ENCODE peak calls at places on chromosomes 4 and X, in five cellular contexts. One of them, this sample, is unnamed.

GRCh38 chrX:17597836-17598434 is 139.4 kb upstream of the SCML1 start:
- DNase-seq in GM04504: no peak
- DNase-seq in kidney glomerular epithelial cell: no peak
- DNase-seq in ureter: peak
- DNase-seq in non-pigmented ciliary epithelial cell: no peak
- DNase-seq in this sample: no peak

GRCh38 chr4:57905965-57906364 is 795.8 kb upstream of the IGFBP7 start:
- DNase-seq in GM04504: no peak
- DNase-seq in kidney glomerular epithelial cell: peak
- DNase-seq in ureter: no peak
- DNase-seq in non-pigmented ciliary epithelial cell: no peak
- DNase-seq in this sample: no peak

GRCh38 chrX:3990569-3990968 is 277.1 kb upstream of the PRKX start:
- DNase-seq in GM04504: no peak
- DNase-seq in kidney glomerular epithelial cell: no peak
- DNase-seq in ureter: no peak
- DNase-seq in non-pigmented ciliary epithelial cell: no peak
- DNase-seq in this sample: no peak

GRCh38 chr4:150080335-150080734 is 2.1 kb downstream of the DCLK2 start:
- DNase-seq in GM04504: no peak
- DNase-seq in kidney glomerular epithelial cell: no peak
- DNase-seq in ureter: no peak
- DNase-seq in non-pigmented ciliary epithelial cell: no peak
- DNase-seq in this sample: no peak

GRCh38 chr4:106058919-106059318 is 163.6 kb downstream of the NPNT start:
- DNase-seq in GM04504: no peak
- DNase-seq in kidney glomerular epithelial cell: no peak
- DNase-seq in ureter: no peak
- DNase-seq in non-pigmented ciliary epithelial cell: no peak
- DNase-seq in this sample: no peak

GRCh38 chrX:115112411-115112810 is 76.8 kb upstream of the RBMXL3 start:
- DNase-seq in GM04504: no peak
- DNase-seq in kidney glomerular epithelial cell: no peak
- DNase-seq in ureter: no peak
- DNase-seq in non-pigmented ciliary epithelial cell: no peak
- DNase-seq in this sample: no peak

GRCh38 chr4:179867300-179867878 is 2375.8 kb upstream of the TENM3 start:
- DNase-seq in GM04504: no peak
- DNase-seq in kidney glomerular epithelial cell: peak
- DNase-seq in ureter: peak
- DNase-seq in non-pigmented ciliary epithelial cell: no peak
- DNase-seq in this sample: peak

GRCh38 chrX:103573205-103573604 is 12.1 kb upstream of the TCEAL4 start:
- DNase-seq in GM04504: no peak
- DNase-seq in kidney glomerular epithelial cell: no peak
- DNase-seq in ureter: no peak
- DNase-seq in non-pigmented ciliary epithelial cell: no peak
- DNase-seq in this sample: no peak

GRCh38 chr4:10007772-10008171 is 13.5 kb downstream of the SLC2A9 start:
- DNase-seq in GM04504: no peak
- DNase-seq in kidney glomerular epithelial cell: no peak
- DNase-seq in ureter: no peak
- DNase-seq in non-pigmented ciliary epithelial cell: no peak
- DNase-seq in this sample: no peak

GRCh38 chrX:50071507-50071906 is 129.3 kb downstream of the AKAP4 start:
- DNase-seq in GM04504: no peak
- DNase-seq in kidney glomerular epithelial cell: no peak
- DNase-seq in ureter: no peak
- DNase-seq in non-pigmented ciliary epithelial cell: no peak
- DNase-seq in this sample: no peak

GRCh38 chr4:6225469-6225868 is 25.1 kb upstream of the JAKMIP1 start:
- DNase-seq in GM04504: no peak
- DNase-seq in kidney glomerular epithelial cell: no peak
- DNase-seq in ureter: no peak
- DNase-seq in non-pigmented ciliary epithelial cell: no peak
- DNase-seq in this sample: no peak

GRCh38 chr4:80086296-80086695 is 13.3 kb upstream of the ANTXR2 start:
- DNase-seq in GM04504: no peak
- DNase-seq in kidney glomerular epithelial cell: no peak
- DNase-seq in ureter: no peak
- DNase-seq in non-pigmented ciliary epithelial cell: no peak
- DNase-seq in this sample: no peak

GRCh38 chr4:39970559-39971270 is 7.0 kb downstream of the PDS5A start:
- DNase-seq in GM04504: no peak
- DNase-seq in kidney glomerular epithelial cell: peak
- DNase-seq in ureter: no peak
- DNase-seq in non-pigmented ciliary epithelial cell: no peak
- DNase-seq in this sample: no peak

GRCh38 chr4:177964061-177964460 is 521.8 kb upstream of the AGA start:
- DNase-seq in GM04504: peak
- DNase-seq in kidney glomerular epithelial cell: no peak
- DNase-seq in ureter: no peak
- DNase-seq in non-pigmented ciliary epithelial cell: no peak
- DNase-seq in this sample: no peak

GRCh38 chrX:38880460-38880859 is 79.2 kb downstream of the MID1IP1 start:
- DNase-seq in GM04504: no peak
- DNase-seq in kidney glomerular epithelial cell: no peak
- DNase-seq in ureter: no peak
- DNase-seq in non-pigmented ciliary epithelial cell: no peak
- DNase-seq in this sample: no peak

GRCh38 chr4:157421365-157421764 is 200.8 kb downstream of the GRIA2 start:
- DNase-seq in GM04504: no peak
- DNase-seq in kidney glomerular epithelial cell: peak
- DNase-seq in ureter: no peak
- DNase-seq in non-pigmented ciliary epithelial cell: no peak
- DNase-seq in this sample: no peak

GRCh38 chr4:87516683-87517082 is 12.5 kb downstream of the SPARCL1 start:
- DNase-seq in GM04504: no peak
- DNase-seq in kidney glomerular epithelial cell: no peak
- DNase-seq in ureter: no peak
- DNase-seq in non-pigmented ciliary epithelial cell: no peak
- DNase-seq in this sample: no peak

GRCh38 chr4:82360298-82361177 is 13.3 kb downstream of the HNRNPD start:
- DNase-seq in GM04504: no peak
- DNase-seq in kidney glomerular epithelial cell: peak
- DNase-seq in ureter: no peak
- DNase-seq in non-pigmented ciliary epithelial cell: no peak
- DNase-seq in this sample: no peak

GRCh38 chr4:3822230-3822947 is 56.2 kb downstream of the ADRA2C start:
- DNase-seq in GM04504: no peak
- DNase-seq in kidney glomerular epithelial cell: no peak
- DNase-seq in ureter: no peak
- DNase-seq in non-pigmented ciliary epithelial cell: no peak
- DNase-seq in this sample: no peak

GRCh38 chrX:118802857-118803256 is 20.8 kb upstream of the ZCCHC12 start:
- DNase-seq in GM04504: no peak
- DNase-seq in kidney glomerular epithelial cell: no peak
- DNase-seq in ureter: no peak
- DNase-seq in non-pigmented ciliary epithelial cell: no peak
- DNase-seq in this sample: no peak

GRCh38 chrX:100994352-100995281 is 25.1 kb downstream of the ARL13A start:
- DNase-seq in GM04504: peak
- DNase-seq in kidney glomerular epithelial cell: peak
- DNase-seq in ureter: no peak
- DNase-seq in non-pigmented ciliary epithelial cell: no peak
- DNase-seq in this sample: peak

GRCh38 chr4:6245246-6246169 is 24.1 kb upstream of the WFS1 start:
- DNase-seq in GM04504: no peak
- DNase-seq in kidney glomerular epithelial cell: no peak
- DNase-seq in ureter: no peak
- DNase-seq in non-pigmented ciliary epithelial cell: no peak
- DNase-seq in this sample: no peak

GRCh38 chr4:118036336-118036735 is 2.0 kb downstream of the NDST3 start:
- DNase-seq in GM04504: no peak
- DNase-seq in kidney glomerular epithelial cell: no peak
- DNase-seq in ureter: no peak
- DNase-seq in non-pigmented ciliary epithelial cell: no peak
- DNase-seq in this sample: no peak

GRCh38 chr4:89305028-89305427 is 2.6 kb downstream of the GPRIN3 start:
- DNase-seq in GM04504: no peak
- DNase-seq in kidney glomerular epithelial cell: no peak
- DNase-seq in ureter: no peak
- DNase-seq in non-pigmented ciliary epithelial cell: no peak
- DNase-seq in this sample: no peak

GRCh38 chr4:140757220-140757607 is 1.0 kb upstream of the TBC1D9 start:
- DNase-seq in GM04504: no peak
- DNase-seq in kidney glomerular epithelial cell: no peak
- DNase-seq in ureter: no peak
- DNase-seq in non-pigmented ciliary epithelial cell: no peak
- DNase-seq in this sample: no peak

GRCh38 chr4:71941001-71941400 is 90.8 kb upstream of the NPFFR2 start:
- DNase-seq in GM04504: peak
- DNase-seq in kidney glomerular epithelial cell: no peak
- DNase-seq in ureter: no peak
- DNase-seq in non-pigmented ciliary epithelial cell: no peak
- DNase-seq in this sample: no peak

GRCh38 chr4:97593248-97593647 is 550.0 kb downstream of the STPG2 start:
- DNase-seq in GM04504: no peak
- DNase-seq in kidney glomerular epithelial cell: no peak
- DNase-seq in ureter: no peak
- DNase-seq in non-pigmented ciliary epithelial cell: no peak
- DNase-seq in this sample: no peak

GRCh38 chr4:128347930-128348660 is 60.5 kb upstream of the PGRMC2 start:
- DNase-seq in GM04504: no peak
- DNase-seq in kidney glomerular epithelial cell: no peak
- DNase-seq in ureter: no peak
- DNase-seq in non-pigmented ciliary epithelial cell: no peak
- DNase-seq in this sample: no peak

GRCh38 chrX:149570668-149571067 is 16.6 kb downstream of the MAGEA9B start:
- DNase-seq in GM04504: peak
- DNase-seq in kidney glomerular epithelial cell: no peak
- DNase-seq in ureter: no peak
- DNase-seq in non-pigmented ciliary epithelial cell: peak
- DNase-seq in this sample: no peak

GRCh38 chr4:82661601-82662000 is 99.8 kb upstream of the TMEM150C start:
- DNase-seq in GM04504: no peak
- DNase-seq in kidney glomerular epithelial cell: no peak
- DNase-seq in ureter: no peak
- DNase-seq in non-pigmented ciliary epithelial cell: no peak
- DNase-seq in this sample: no peak

GRCh38 chr4:22573198-22573597 is 57.3 kb upstream of the ADGRA3 start:
- DNase-seq in GM04504: peak
- DNase-seq in kidney glomerular epithelial cell: no peak
- DNase-seq in ureter: peak
- DNase-seq in non-pigmented ciliary epithelial cell: no peak
- DNase-seq in this sample: no peak

This sample was measured in 8988T.